ENCODE peak calls at places on chromosomes 16 and 17, in ten cellular contexts. Z is astrocyte of the cerebellum; S is cardiac muscle cell; F is testis; C is tibial artery; L is adrenal gland; A is hepatocyte; B is BJ; N is cardiac fibroblast; R is CD8-positive, alpha-beta T cell. O is an unnamed sample.
A peak's percentile ranks its signal among the peaks of the same experiment; 100 is the strongest.

GRCh38 chr17:51439395-51440229 is 179.3 kb downstream of the UTP18 start:
- DNase-seq in Z (no peak), S (no peak), F (no peak), C (no peak), L (no peak), A (peak; percentile 61), B (no peak), N (no peak), R (no peak), O (no peak)

GRCh38 chr16:78257376-78257728 is 157.9 kb downstream of the WWOX start:
- DNase-seq in Z (peak; percentile 3), S (no peak), F (no peak), C (no peak), L (no peak), A (no peak), B (no peak), N (no peak), R (no peak), O (no peak)

GRCh38 chr17:14428640-14429029 is 127.8 kb downstream of the HS3ST3B1 start:
- DNase-seq in Z (no peak), S (no peak), F (no peak), C (no peak), L (no peak), A (no peak), B (no peak), N (no peak), R (no peak), O (no peak)

GRCh38 chr16:80903616-80904015 is 99.2 kb upstream of the CDYL2 start:
- DNase-seq in Z (no peak), S (no peak), F (no peak), C (no peak), L (no peak), A (no peak), B (no peak), N (no peak), R (no peak), O (no peak)

GRCh38 chr16:27706803-27707685 is 157.1 kb downstream of the KATNIP start:
- DNase-seq in Z (no peak), S (no peak), F (no peak), C (peak; percentile 14), L (no peak), A (no peak), B (no peak), N (no peak), R (no peak), O (no peak)

GRCh38 chr16:2212362-2213324 is 2.0 kb upstream of the BRICD5 start:
- DNase-seq in Z (no peak), S (no peak), F (peak; percentile 46), C (no peak), L (peak; percentile 59), A (no peak), B (no peak), N (no peak), R (no peak), O (no peak)

GRCh38 chr16:35255186-35255803 is 1795.9 kb downstream of the TP53TG3F start:
- DNase-seq in Z (no peak), S (no peak), F (peak; percentile 17), C (no peak), L (no peak), A (no peak), B (no peak), N (no peak), R (no peak), O (no peak)

GRCh38 chr16:16027728-16028310 is 78.4 kb downstream of the ABCC1 start:
- DNase-seq in Z (no peak), S (no peak), F (no peak), C (no peak), L (no peak), A (no peak), B (no peak), N (no peak), R (no peak), O (no peak)

GRCh38 chr17:35313875-35314409 is 59.5 kb downstream of the SLFN11 start:
- DNase-seq in Z (no peak), S (no peak), F (no peak), C (no peak), L (peak; percentile 14), A (no peak), B (no peak), N (no peak), R (peak; percentile 23), O (no peak)

GRCh38 chr17:17570207-17570797 is 21.2 kb downstream of the PEMT start:
- DNase-seq in Z (peak; percentile 33), S (peak; percentile 72), F (peak; percentile 76), C (no peak), L (peak; percentile 60), A (peak; percentile 70), B (no peak), N (peak; percentile 32), R (no peak), O (no peak)

GRCh38 chr16:61798741-61799140 is 237.5 kb downstream of the CDH8 start:
- DNase-seq in Z (no peak), S (no peak), F (no peak), C (no peak), L (no peak), A (no peak), B (no peak), N (no peak), R (no peak), O (no peak)

GRCh38 chr17:73667184-73667959 is 23.1 kb upstream of the SDK2 start:
- DNase-seq in Z (no peak), S (no peak), F (no peak), C (no peak), L (peak; percentile 28), A (no peak), B (no peak), N (no peak), R (no peak), O (no peak)

GRCh38 chr16:67445913-67446907 is 15.3 kb downstream of the HSD11B2 start:
- DNase-seq in Z (no peak), S (no peak), F (peak; percentile 51), C (no peak), L (peak; percentile 61), A (peak; percentile 47), B (no peak), N (peak; percentile 75), R (no peak), O (no peak)

GRCh38 chr17:47949951-47950350 is 7.7 kb downstream of the PRR15L start:
- DNase-seq in Z (no peak), S (no peak), F (no peak), C (no peak), L (no peak), A (peak; percentile 18), B (no peak), N (no peak), R (peak; percentile 11), O (no peak)

GRCh38 chr17:31571124-31571892 is 179.8 kb downstream of the RAB11FIP4 start:
- DNase-seq in Z (peak; percentile 99), S (no peak), F (peak; percentile 71), C (peak; percentile 87), L (peak; percentile 44), A (peak; percentile 56), B (peak; percentile 78), N (peak; percentile 98), R (no peak), O (peak; percentile 70)

GRCh38 chr17:2054740-2055493 is at the start of gene HIC1:
- DNase-seq in Z (no peak), S (peak; percentile 86), F (peak; percentile 84), C (peak; percentile 74), L (peak; percentile 69), A (peak; percentile 90), B (no peak), N (peak; percentile 83), R (peak; percentile 79), O (no peak)

GRCh38 chr16:2692251-2692947 is 10.1 kb downstream of the KCTD5 start:
- DNase-seq in Z (no peak), S (no peak), F (peak; percentile 79), C (no peak), L (peak; percentile 77), A (no peak), B (no peak), N (no peak), R (no peak), O (no peak)

GRCh38 chr17:33642002-33642401 is 348.9 kb upstream of the ASIC2 start:
- DNase-seq in Z (no peak), S (no peak), F (no peak), C (no peak), L (no peak), A (no peak), B (no peak), N (no peak), R (no peak), O (no peak)
- TF ChIP-seq CTCF in Z (no peak), S (no peak), F (no peak), C (no peak), L (no peak), A (no peak), B (no peak), N (no peak), R (no peak), O (peak; percentile 17)

GRCh38 chr16:87487361-87487924 is 5.4 kb downstream of the ZCCHC14 start:
- DNase-seq in Z (no peak), S (peak; percentile 30), F (peak; percentile 59), C (peak; percentile 68), L (peak; percentile 46), A (peak; percentile 72), B (no peak), N (peak; percentile 31), R (no peak), O (no peak)
- H3K4me3 ChIP-seq in Z (no peak overlapping the region), S (no peak overlapping the region), F (no peak overlapping the region), C (peak overlapping the region; percentile 20), L (no peak overlapping the region), A (no peak overlapping the region), B (no peak overlapping the region), N (no peak overlapping the region), R (no peak overlapping the region), O (no peak overlapping the region)

DNA sequence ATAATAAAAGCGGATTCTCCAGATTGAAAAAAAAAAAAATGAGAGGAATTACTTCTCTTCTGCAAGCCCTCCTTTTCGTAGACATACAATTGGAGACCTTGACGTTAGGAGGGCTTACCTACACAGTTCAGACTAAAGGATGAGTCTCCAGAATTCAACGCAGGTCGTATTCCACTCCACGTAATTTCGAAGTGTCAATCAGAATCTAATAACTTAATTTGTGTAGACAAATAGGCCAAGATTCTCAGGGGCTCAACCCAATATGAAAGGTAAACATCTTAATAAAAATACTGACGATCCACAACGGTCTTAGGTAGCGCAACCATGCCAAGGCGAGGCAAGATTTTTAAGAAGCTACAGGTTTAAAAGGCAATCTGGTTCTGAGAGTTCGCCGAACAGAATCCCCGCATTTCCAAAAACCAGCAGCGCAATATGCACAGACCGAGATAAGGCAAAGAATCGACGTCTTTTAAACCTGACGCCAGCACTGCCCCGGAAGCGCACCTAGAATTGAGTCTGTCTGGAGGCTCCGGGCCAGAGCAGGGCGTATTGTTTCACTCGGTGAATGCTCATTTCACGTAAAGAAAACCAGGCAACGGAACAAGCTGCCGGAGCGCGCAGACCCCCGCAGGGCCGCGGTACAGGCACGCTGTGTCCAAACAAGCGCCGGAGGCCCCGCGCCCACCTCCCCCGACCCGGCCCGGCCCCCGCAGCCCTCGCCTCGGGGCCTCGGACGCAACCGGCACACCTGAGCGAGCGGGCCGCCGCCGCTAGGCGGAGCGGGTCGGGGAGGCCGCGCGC is 623 bp downstream of the MBTPS1 start:
- DNase-seq in Z (no peak), S (peak; percentile 66), F (peak; percentile 73), C (no peak), L (peak; percentile 52), A (no peak), B (no peak), N (peak; percentile 58), R (peak; percentile 61), O (no peak)
- TF ChIP-seq CTCF in Z (no peak), S (no peak), F (no peak), C (no peak), L (no peak), A (peak; percentile 29), B (no peak), N (no peak), R (peak; percentile 48), O (no peak)

DNA sequence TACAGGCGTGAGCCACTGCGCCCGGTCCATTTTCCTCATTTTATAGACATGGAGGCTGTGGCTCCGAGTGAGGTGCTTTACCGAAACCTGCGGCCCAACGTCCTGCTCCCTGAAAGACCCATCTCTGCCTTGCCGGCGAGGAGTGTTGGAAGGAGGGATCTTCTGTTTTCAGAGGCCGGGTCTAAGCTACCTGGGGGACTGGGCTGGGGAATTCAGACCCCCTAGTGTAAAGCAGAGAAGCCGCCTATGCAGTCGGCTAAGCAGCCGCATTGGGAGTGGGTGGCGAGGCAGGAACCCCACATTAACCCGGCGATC is 16.3 kb downstream of the MEOX1 start:
- DNase-seq in Z (no peak), S (no peak), F (no peak), C (no peak), L (no peak), A (no peak), B (no peak), N (no peak), R (no peak), O (no peak)
- H3K4me3 ChIP-seq in Z (no peak overlapping the region), S (no peak overlapping the region), F (peak overlapping the region; percentile 46), C (peak overlapping the region; percentile 57), L (no peak overlapping the region), A (no peak overlapping the region), B (no peak overlapping the region), N (no peak overlapping the region), R (no peak overlapping the region), O (no peak overlapping the region)

O was measured in retinal pigment epithelial cell.